ENCODE peak calls at places on chromosomes 6 and 20, in six cellular contexts. Z is H1, V is neuronal stem cell, J is IMR-90, H is H9, G is mesendoderm. Q is an unnamed sample.

GRCh38 chr6:8063762-8064637 is at the start of gene BLOC1S5:
- DNase-seq in Z (peak), V (peak), J (peak), H (peak), G (peak), Q (peak)

GRCh38 chr20:25487975-25488374 is 80.5 kb downstream of the GINS1 start:
- DNase-seq in Z (no peak), V (no peak), J (no peak), H (no peak), G (no peak), Q (no peak)

GRCh38 chr6:11848852-11849731 is 70.5 kb upstream of the ADTRP start:
- DNase-seq in Z (no peak), V (no peak), J (peak), H (no peak), G (no peak), Q (no peak)

GRCh38 chr6:55902796-55903195 is 27.4 kb upstream of the BMP5 start:
- DNase-seq in Z (no peak), V (no peak), J (peak), H (no peak), G (no peak), Q (no peak)

GRCh38 chr6:91708534-91708933 is 1121.7 kb upstream of the MAP3K7 start:
- DNase-seq in Z (no peak), V (no peak), J (no peak), H (no peak), G (no peak), Q (peak)

GRCh38 chr6:139943391-139943790 is 568.9 kb upstream of the CITED2 start:
- DNase-seq in Z (no peak), V (no peak), J (peak), H (no peak), G (no peak), Q (peak)

GRCh38 chr6:32666420-32667300 is at the start of gene HLA-DQB1:
- DNase-seq in Z (no peak), V (peak), J (no peak), H (peak), G (peak), Q (peak)

GRCh38 chr6:112396221-112396620 is 49.1 kb downstream of the RFPL4B start:
- DNase-seq in Z (no peak), V (no peak), J (peak), H (no peak), G (no peak), Q (no peak)

GRCh38 chr20:63044605-63045004 is 37.8 kb upstream of the BHLHE23 start:
- DNase-seq in Z (no peak), V (no peak), J (no peak), H (no peak), G (no peak), Q (no peak)

GRCh38 chr6:143698759-143699750 is 21.3 kb downstream of the PHACTR2 start:
- DNase-seq in Z (peak), V (no peak), J (no peak), H (peak), G (peak), Q (no peak)

GRCh38 chr6:15946701-15947390 is 182.0 kb upstream of the MYLIP start:
- DNase-seq in Z (no peak), V (no peak), J (no peak), H (no peak), G (no peak), Q (no peak)

GRCh38 chr6:89797317-89797716 is 22.3 kb downstream of the MDN1 start:
- DNase-seq in Z (no peak), V (no peak), J (peak), H (no peak), G (no peak), Q (no peak)

GRCh38 chr6:77440206-77440976 is 22.9 kb downstream of the HTR1B start:
- DNase-seq in Z (no peak), V (no peak), J (peak), H (no peak), G (no peak), Q (no peak)

GRCh38 chr6:11094411-11094851 is 797 bp downstream of the SMIM13 start:
- DNase-seq in Z (peak), V (peak), J (peak), H (peak), G (peak), Q (peak)

GRCh38 chr6:124260337-124260736 is 456.7 kb downstream of the NKAIN2 start:
- DNase-seq in Z (no peak), V (no peak), J (no peak), H (no peak), G (peak), Q (no peak)

GRCh38 chr20:56826971-56827645 is 198.0 kb downstream of the TFAP2C start:
- DNase-seq in Z (no peak), V (no peak), J (no peak), H (no peak), G (no peak), Q (peak)

GRCh38 chr6:2524090-2524489 is 226.6 kb downstream of the MYLK4 start:
- DNase-seq in Z (no peak), V (no peak), J (no peak), H (no peak), G (peak), Q (peak)

GRCh38 chr6:112044856-112045255 is 9.0 kb upstream of the CCN6 start:
- DNase-seq in Z (no peak), V (no peak), J (peak), H (no peak), G (no peak), Q (peak)

GRCh38 chr6:169073311-169073710 is 180.3 kb downstream of the THBS2 start:
- DNase-seq in Z (no peak), V (no peak), J (peak), H (no peak), G (peak), Q (peak)

GRCh38 chr6:127178746-127179145 is 60.3 kb downstream of the RSPO3 start:
- DNase-seq in Z (no peak), V (no peak), J (no peak), H (no peak), G (no peak), Q (no peak)

GRCh38 chr6:112310439-112311154 is 36.5 kb upstream of the RFPL4B start:
- DNase-seq in Z (no peak), V (no peak), J (no peak), H (no peak), G (no peak), Q (no peak)

GRCh38 chr20:43667341-43668132 is 623 bp downstream of the MYBL2 start:
- DNase-seq in Z (peak), V (peak), J (no peak), H (peak), G (peak), Q (no peak)

GRCh38 chr6:30711758-30712380 is 5.2 kb downstream of the MDC1 start:
- DNase-seq in Z (no peak), V (no peak), J (no peak), H (no peak), G (no peak), Q (no peak)

GRCh38 chr6:31125162-31125561 is 4.9 kb upstream of the CDSN start:
- DNase-seq in Z (no peak), V (no peak), J (peak), H (no peak), G (no peak), Q (no peak)

GRCh38 chr6:108884211-108885059 is 36.2 kb downstream of the ARMC2 start:
- DNase-seq in Z (no peak), V (no peak), J (no peak), H (peak), G (peak), Q (no peak)

GRCh38 chr6:19830171-19830570 is 7.0 kb upstream of the ID4 start:
- DNase-seq in Z (no peak), V (no peak), J (peak), H (no peak), G (no peak), Q (peak)

GRCh38 chr6:104365835-104366234 is 493.9 kb downstream of the HACE1 start:
- DNase-seq in Z (no peak), V (no peak), J (no peak), H (no peak), G (no peak), Q (no peak)

GRCh38 chr6:52231411-52232127 is 12.7 kb downstream of the IL17F start:
- DNase-seq in Z (no peak), V (no peak), J (no peak), H (no peak), G (no peak), Q (no peak)

GRCh38 chr6:75830959-75831885 is 82.2 kb downstream of the MYO6 start:
- DNase-seq in Z (no peak), V (no peak), J (peak), H (no peak), G (no peak), Q (no peak)

GRCh38 chr20:38764563-38765355 is 16.5 kb downstream of the ACTR5 start:
- DNase-seq in Z (no peak), V (no peak), J (peak), H (no peak), G (peak), Q (peak)

GRCh38 chr20:59688999-59689398 is 84.7 kb downstream of the PHACTR3 start:
- DNase-seq in Z (no peak), V (no peak), J (no peak), H (no peak), G (no peak), Q (no peak)

GRCh38 chr6:146770965-146771735 is 172.4 kb downstream of the ADGB start:
- DNase-seq in Z (no peak), V (no peak), J (no peak), H (no peak), G (no peak), Q (no peak)

GRCh38 chr6:154566866-154567265 is 56.4 kb upstream of the CNKSR3 start:
- DNase-seq in Z (no peak), V (no peak), J (no peak), H (no peak), G (no peak), Q (no peak)

GRCh38 chr6:139686308-139686707 is 311.9 kb upstream of the CITED2 start:
- DNase-seq in Z (no peak), V (no peak), J (no peak), H (no peak), G (no peak), Q (no peak)

GRCh38 chr20:10217517-10218410 is 866 bp upstream of the SNAP25 start:
- DNase-seq in Z (peak), V (peak), J (peak), H (peak), G (peak), Q (peak)

GRCh38 chr6:36685926-36686667 is 7.6 kb downstream of the CDKN1A start:
- DNase-seq in Z (no peak), V (no peak), J (no peak), H (no peak), G (no peak), Q (no peak)

GRCh38 chr6:53544500-53545308 is at the start of gene GCLC:
- DNase-seq in Z (peak), V (peak), J (peak), H (peak), G (peak), Q (peak)
- H3K23ac ChIP-seq in Z (no peak), V (peak), J (peak), H (no peak), G (peak), Q (no peak)

GRCh38 chr20:32019563-32020463 is 9.6 kb downstream of the CCM2L start:
- DNase-seq in Z (no peak), V (no peak), J (no peak), H (no peak), G (no peak), Q (no peak)
- H3K27ac ChIP-seq in Z (no peak), V (no peak), J (no peak), H (no peak), G (no peak), Q (no peak)

GRCh38 chr20:31665753-31666152 is 28.0 kb downstream of the COX4I2 start:
- DNase-seq in Z (no peak), V (no peak), J (no peak), H (no peak), G (no peak), Q (no peak)
- H2BK120ac ChIP-seq in Z (no peak), V (no peak), J (no peak), H (no peak), G (no peak), Q (peak)

DNA sequence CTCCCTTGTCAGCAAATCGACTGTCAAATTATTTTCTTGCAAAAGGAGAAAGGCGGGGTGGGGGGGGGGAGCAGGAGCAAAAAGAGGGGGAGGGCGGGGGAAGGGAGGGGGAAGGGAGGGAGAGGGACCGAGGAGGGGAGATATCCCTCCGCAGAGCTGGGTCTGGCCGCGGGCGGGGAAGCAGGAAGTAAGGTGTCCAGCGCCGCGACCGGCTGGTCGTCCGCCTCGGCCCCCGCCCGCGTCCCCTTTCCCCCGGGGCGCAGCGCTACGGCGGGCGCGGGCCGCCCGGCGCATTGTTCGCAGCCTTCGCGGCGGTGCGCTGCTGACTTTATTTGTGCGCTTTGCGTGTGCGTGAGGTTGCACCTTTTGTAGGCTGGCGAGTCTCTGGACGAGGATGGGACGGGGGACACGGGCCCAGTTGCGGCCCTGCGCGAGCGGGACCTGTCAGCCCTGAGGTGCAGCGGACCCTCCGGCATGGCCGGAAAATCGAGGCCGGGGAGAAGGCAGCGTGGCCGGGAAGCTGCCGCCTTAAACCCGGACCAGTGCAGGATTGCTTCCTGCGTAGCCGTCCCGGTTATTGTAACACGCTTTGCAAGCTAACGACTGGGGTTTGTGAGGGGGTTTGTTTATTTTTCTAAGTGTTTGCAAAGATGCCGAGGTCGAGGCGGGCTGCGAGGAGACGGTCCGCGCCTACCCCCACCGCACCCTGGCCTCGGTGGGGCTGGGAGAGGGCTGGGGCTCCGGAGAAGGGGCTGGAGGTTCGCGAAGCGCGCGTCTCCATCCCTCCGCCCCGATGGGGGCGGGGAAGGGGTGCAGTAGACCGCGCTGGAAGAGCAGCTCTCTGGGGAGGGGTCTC is 673 bp upstream of the TRERF1 start:
- DNase-seq in Z (peak), V (peak), J (peak), H (peak), G (peak), Q (peak)
- H3K23ac ChIP-seq in Z (no peak), V (peak), J (peak), H (no peak), G (peak), Q (peak)

GRCh38 chr6:43074847-43075741 is 1.0 kb upstream of the PTK7 start:
- DNase-seq in Z (no peak), V (no peak), J (peak), H (no peak), G (no peak), Q (no peak)
- H3K27ac ChIP-seq in Z (peak), V (peak), J (peak), H (no peak), G (peak), Q (peak)

GRCh38 chr6:63572733-63573139 is 456 bp downstream of the LOC128125822 start:
- DNase-seq in Z (peak), V (no peak), J (no peak), H (no peak), G (no peak), Q (no peak)
- H2BK120ac ChIP-seq in Z (no peak), V (peak), J (peak), H (peak), G (peak), Q (peak)

GRCh38 chr6:43368517-43369160 is 808 bp downstream of the ZNF318 start:
- DNase-seq in Z (peak), V (peak), J (peak), H (peak), G (peak), Q (peak)

GRCh38 chr6:43367245-43367984 is 2.0 kb downstream of the ZNF318 start:
- DNase-seq in Z (no peak), V (no peak), J (peak), H (no peak), G (no peak), Q (no peak)

GRCh38 chr6:43373252-43373875 is 3.9 kb upstream of the ZNF318 start:
- DNase-seq in Z (no peak), V (no peak), J (no peak), H (no peak), G (no peak), Q (no peak)

GRCh38 chr6:43369174-43370002 is at the start of gene ZNF318:
- DNase-seq in Z (peak), V (peak), J (peak), H (peak), G (peak), Q (peak)
- H3K23ac ChIP-seq in Z (no peak), V (peak), J (peak), H (no peak), G (peak), Q (no peak)

DNA sequence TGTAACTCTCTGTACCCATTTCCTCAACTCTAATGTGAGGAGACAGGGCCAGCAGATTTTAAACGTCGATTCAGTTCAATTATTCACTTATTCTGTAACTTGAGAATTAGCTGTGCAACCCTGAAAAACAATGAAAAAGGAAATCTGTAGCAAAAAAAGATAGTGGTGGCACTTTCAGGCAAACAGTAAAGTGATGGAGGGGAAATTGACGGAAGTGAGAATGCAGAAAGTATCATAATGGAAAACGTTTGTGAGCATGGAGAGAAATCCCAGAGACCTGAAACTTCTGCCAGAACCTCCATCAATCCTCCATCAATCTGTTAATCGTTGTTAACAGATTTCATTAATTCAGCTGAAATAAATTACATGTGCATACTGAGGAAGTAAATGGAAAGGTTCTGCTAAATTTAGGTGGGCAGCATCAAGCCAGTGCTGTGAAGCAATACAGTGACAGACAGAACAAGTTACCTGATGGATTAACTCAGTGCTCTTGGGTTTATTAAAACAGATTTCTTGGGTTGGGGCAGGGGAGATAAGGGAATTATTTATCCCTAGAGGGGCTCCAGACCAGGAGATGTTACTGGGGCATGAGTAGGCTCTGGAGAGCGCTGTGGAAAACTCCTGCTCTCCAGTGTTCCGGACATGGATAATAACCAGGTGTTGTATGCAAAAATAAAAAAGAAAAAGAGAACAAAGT is 17.5 kb downstream of the KIZ start:
- DNase-seq in Z (no peak), V (no peak), J (no peak), H (no peak), G (no peak), Q (no peak)
- H3K27ac ChIP-seq in Z (no peak), V (no peak), J (no peak), H (no peak), G (no peak), Q (no peak)

GRCh38 chr6:94478178-94479140 is 1059.1 kb upstream of the EPHA7 start:
- DNase-seq in Z (no peak), V (peak), J (no peak), H (no peak), G (no peak), Q (no peak)
- H2BK120ac ChIP-seq in Z (no peak), V (no peak), J (no peak), H (no peak), G (no peak), Q (no peak)

Q was measured in trophoblast cell.